ENCODE peak calls at places on chromosome 2, in four cellular contexts. A, Y, B and X are unnamed samples.

GRCh38 chr2:16407358-16407757 is 258.3 kb downstream of the CYRIA start:
- DNase-seq in Y (no peak), A (no peak), B (peak), X (no peak)

GRCh38 chr2:237177052-237177451 is 91.4 kb downstream of the COPS8 start:
- DNase-seq in A (no peak), Y (no peak), B (no peak), X (no peak)

GRCh38 chr2:21039979-21040467 is 3.9 kb downstream of the APOB start:
- DNase-seq in Y (no peak), A (no peak), B (no peak), X (no peak)

GRCh38 chr2:1639086-1639858 is 105.0 kb downstream of the PXDN start:
- DNase-seq in Y (no peak), B (no peak), A (no peak), X (no peak)

GRCh38 chr2:47867205-47867604 is 39.1 kb downstream of the FBXO11 start:
- DNase-seq in Y (no peak), B (no peak), A (peak), X (peak)

GRCh38 chr2:237731663-237732062 is 66.9 kb upstream of the RBM44 start:
- DNase-seq in Y (no peak), B (peak), A (peak), X (peak)

GRCh38 chr2:190121971-190122370 is 59.4 kb upstream of the MSTN start:
- DNase-seq in A (peak), B (peak), Y (no peak), X (peak)

GRCh38 chr2:111656436-111656835 is 227.6 kb downstream of the ANAPC1 start:
- DNase-seq in Y (no peak), B (no peak), A (no peak), X (no peak)

GRCh38 chr2:17620280-17620679 is 79.8 kb downstream of the VSNL1 start:
- DNase-seq in A (peak), Y (no peak), B (no peak), X (no peak)

GRCh38 chr2:220152281-220152680 is 524.9 kb downstream of the SLC4A3 start:
- DNase-seq in A (no peak), Y (no peak), B (no peak), X (no peak)

GRCh38 chr2:85470850-85471800 is 52.6 kb downstream of the SH2D6 start:
- DNase-seq in B (no peak), Y (no peak), A (peak), X (no peak)

GRCh38 chr2:19878268-19879046 is 23.3 kb downstream of the TTC32 start:
- DNase-seq in B (no peak), A (no peak), Y (no peak), X (no peak)

GRCh38 chr2:8939486-8940114 is 63.9 kb downstream of the MBOAT2 start:
- DNase-seq in B (no peak), A (no peak), Y (no peak), X (no peak)

GRCh38 chr2:156586621-156587020 is 150.4 kb downstream of the GPD2 start:
- DNase-seq in A (no peak), Y (no peak), B (no peak), X (no peak)

GRCh38 chr2:33272001-33272400 is 204.4 kb upstream of the RASGRP3 start:
- DNase-seq in A (peak), Y (no peak), B (no peak), X (no peak)

GRCh38 chr2:111653913-111654312 is 230.1 kb downstream of the ANAPC1 start:
- DNase-seq in Y (no peak), A (no peak), B (no peak), X (no peak)

GRCh38 chr2:134245340-134245984 is 8.4 kb upstream of the MGAT5 start:
- DNase-seq in B (peak), Y (peak), A (peak), X (peak)

GRCh38 chr2:9952856-9953503 is 1.5 kb downstream of the GRHL1 start:
- DNase-seq in Y (no peak), B (no peak), A (no peak), X (no peak)

GRCh38 chr2:26786207-26787023 is 559 bp downstream of the CENPA start:
- DNase-seq in Y (no peak), A (no peak), B (peak), X (peak)

GRCh38 chr2:144240656-144241339 is 279.1 kb downstream of the ZEB2 start:
- DNase-seq in A (no peak), B (peak), Y (no peak), X (no peak)

GRCh38 chr2:215787565-215788178 is 225.7 kb downstream of the MREG start:
- DNase-seq in Y (no peak), A (no peak), B (no peak), X (no peak)

GRCh38 chr2:149019768-149020167 is 18.7 kb upstream of the LYPD6B start:
- DNase-seq in B (no peak), A (no peak), Y (no peak), X (no peak)

GRCh38 chr2:186126181-186126580 is 359.9 kb upstream of the ZC3H15 start:
- DNase-seq in A (no peak), B (no peak), Y (no peak), X (no peak)

GRCh38 chr2:23410596-23410995 is 25.6 kb downstream of the KLHL29 start:
- DNase-seq in A (peak), B (no peak), Y (no peak), X (peak)

GRCh38 chr2:175926272-175926671 is 75.8 kb downstream of the LNPK start:
- DNase-seq in Y (no peak), B (no peak), A (peak), X (no peak)

GRCh38 chr2:88841224-88841929 is 149.9 kb downstream of the RPIA start:
- DNase-seq in Y (no peak), B (no peak), A (no peak), X (no peak)
- H3K4me2 ChIP-seq in Y (no peak), B (no peak), A (no peak), X (no peak)

DNA sequence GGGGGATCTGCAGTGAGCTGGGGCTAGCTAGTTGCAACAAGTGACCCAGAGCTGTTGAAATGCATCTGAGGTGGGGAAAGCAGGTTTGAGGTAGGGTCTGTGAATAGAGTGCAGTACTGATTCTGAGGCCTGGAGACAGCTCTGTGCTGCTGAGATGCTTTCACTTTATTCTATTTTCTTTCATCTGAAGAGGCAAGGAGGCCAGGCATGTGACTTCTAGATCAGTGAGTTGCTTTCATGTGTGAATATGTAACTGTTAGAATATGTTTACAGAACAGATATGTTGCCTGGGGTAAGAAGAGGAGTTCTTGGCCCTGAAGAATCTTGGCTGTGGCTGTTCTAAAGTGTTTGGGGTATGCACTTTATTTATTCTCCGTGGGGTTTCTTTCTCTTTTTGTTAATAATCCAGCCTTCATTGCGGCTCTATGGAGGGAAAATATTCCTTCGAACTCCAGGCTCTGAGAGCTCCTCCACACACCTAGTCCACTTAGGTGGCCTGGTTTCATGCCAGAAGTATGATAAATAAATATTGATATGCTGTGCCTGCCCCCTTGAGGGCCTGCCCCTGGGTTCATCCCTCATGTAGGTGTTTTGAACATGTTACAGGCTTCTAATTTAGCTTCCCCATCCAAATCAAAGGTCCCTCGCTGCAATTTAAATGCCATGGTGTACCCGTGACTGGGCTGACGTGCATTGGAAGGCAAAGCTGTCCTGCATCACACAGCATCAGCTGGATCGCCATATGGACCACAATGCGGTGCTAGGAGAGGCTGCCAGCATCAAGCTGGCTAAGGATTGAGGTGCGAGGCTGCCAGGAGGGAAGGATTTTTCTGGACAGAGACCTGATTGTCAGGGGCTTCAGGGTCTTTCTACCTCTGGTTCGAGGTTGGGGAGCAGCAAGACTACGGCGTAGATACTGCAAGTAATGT is 102.9 kb downstream of the PRKCE start:
- DNase-seq in A (peak), Y (no peak), B (no peak), X (no peak)
- H3K4ac ChIP-seq in A (no peak), Y (no peak), B (no peak), X (no peak)

GRCh38 chr2:178297091-178297411 is 102.7 kb downstream of the OSBPL6 start:
- DNase-seq in B (no peak), Y (no peak), A (no peak), X (no peak)

GRCh38 chr2:178295115-178295514 is 100.8 kb downstream of the OSBPL6 start:
- DNase-seq in Y (no peak), A (no peak), B (no peak), X (no peak)

GRCh38 chr2:178295911-178296310 is 101.6 kb downstream of the OSBPL6 start:
- DNase-seq in A (no peak), Y (no peak), B (no peak), X (no peak)

GRCh38 chr2:178298785-178299212 is 104.5 kb downstream of the OSBPL6 start:
- DNase-seq in B (no peak), A (peak), Y (no peak), X (peak)

GRCh38 chr2:178296394-178297090 is 102.2 kb downstream of the OSBPL6 start:
- DNase-seq in Y (no peak), A (no peak), B (no peak), X (no peak)
- H3K18ac ChIP-seq in Y (no peak), A (no peak), B (no peak), X (no peak)

DNA sequence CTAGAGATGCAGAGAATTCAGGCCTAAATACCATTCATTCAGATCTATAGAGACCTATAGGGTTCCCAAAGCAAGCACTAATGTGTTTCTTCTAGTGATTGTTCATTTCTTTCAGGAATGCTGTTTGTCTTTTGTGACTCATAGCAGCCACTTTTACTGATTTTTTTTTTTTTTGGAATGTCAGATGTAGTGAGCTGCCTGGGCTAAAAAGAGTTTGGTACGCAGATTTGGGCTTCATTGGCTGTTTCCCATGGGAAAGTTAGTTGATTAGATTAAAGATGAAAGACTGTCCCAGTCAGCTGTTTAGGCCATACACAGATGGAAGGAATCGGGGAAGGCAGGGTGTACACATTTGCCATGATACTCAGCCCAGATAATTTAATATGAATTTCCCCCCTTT is 87.6 kb downstream of the CDC42EP3 start:
- DNase-seq in B (peak), A (peak), Y (peak), X (peak)
- H3K4me2 ChIP-seq in B (no peak), A (peak), Y (no peak), X (no peak)

DNA sequence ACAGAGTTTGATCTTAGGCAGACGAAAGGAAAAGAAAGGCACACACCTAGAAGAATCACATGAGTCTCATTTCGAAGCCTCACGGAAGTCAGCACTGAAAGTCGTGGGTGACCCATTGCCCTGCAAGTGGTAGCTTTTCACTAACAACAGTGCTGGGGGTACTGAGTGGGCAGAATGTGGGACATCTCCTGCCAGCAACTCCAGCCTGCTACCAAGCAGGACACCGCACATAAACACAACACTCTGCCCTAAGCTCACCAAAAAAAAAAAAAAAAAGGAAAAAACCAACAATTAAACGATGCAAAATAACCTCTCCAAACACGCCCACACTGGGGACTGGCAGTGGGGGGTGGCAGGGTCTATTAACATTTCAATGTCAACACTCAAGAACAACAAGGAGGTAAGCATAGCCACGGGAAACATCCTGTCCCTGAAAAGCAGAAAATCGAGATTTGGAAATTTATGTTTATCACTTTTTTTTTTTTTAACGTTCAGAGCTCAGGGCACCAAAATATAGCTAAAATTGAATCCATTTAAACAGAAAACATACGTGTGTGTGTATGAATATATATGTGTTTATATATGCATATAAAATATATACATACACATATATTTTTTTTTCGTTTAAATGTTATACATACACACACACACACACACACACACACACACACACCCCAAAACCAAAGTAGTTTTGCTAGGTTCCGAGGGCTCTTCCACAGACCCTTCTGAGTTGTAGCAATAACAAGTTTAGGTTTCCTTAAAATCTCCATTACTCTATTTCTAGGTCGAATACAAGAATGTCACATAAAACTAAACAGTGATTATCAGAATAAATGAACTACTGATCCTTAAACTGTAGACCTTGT is 2.1 kb downstream of the INO80D start:
- DNase-seq in Y (no peak), A (no peak), B (peak), X (peak)
- H3K4ac ChIP-seq in Y (no peak), A (peak), B (peak), X (peak)